ENCODE peak calls at places on chromosomes 16 and 17, in six cellular contexts. C, Y, X, H, B and Z are unnamed samples.

GRCh38 chr17:61284174-61284573 is 115.5 kb upstream of the TBX2 start:
- DNase-seq in C (no peak), Y (no peak), X (no peak), H (peak; percentile 52), B (no peak), Z (no peak)

GRCh38 chr16:17776888-17777287 is 306.1 kb upstream of the XYLT1 start:
- DNase-seq in C (no peak), Y (no peak), X (no peak), H (no peak), B (no peak), Z (no peak)

GRCh38 chr16:52993179-52993578 is 59.5 kb downstream of the CHD9NB start:
- DNase-seq in C (no peak), Y (no peak), X (no peak), H (no peak), B (peak; percentile 8), Z (no peak)

GRCh38 chr17:7782237-7782636 is 51.8 kb upstream of the KDM6B start:
- DNase-seq in C (no peak), Y (no peak), X (no peak), H (peak; percentile 57), B (no peak), Z (no peak)

GRCh38 chr17:30113213-30113612 is 3.4 kb upstream of the NSRP1 start:
- DNase-seq in C (peak; percentile 13), Y (no peak), X (peak; percentile 79), H (peak; percentile 24), B (peak; percentile 53), Z (no peak)

GRCh38 chr17:1122681-1123396 is 56.9 kb downstream of the ABR start:
- DNase-seq in C (peak; percentile 53), Y (peak; percentile 92), X (peak; percentile 94), H (peak; percentile 76), B (peak; percentile 87), Z (peak; percentile 68)

GRCh38 chr17:34199449-34199848 is 55.6 kb upstream of the CCL2 start:
- DNase-seq in C (no peak), Y (no peak), X (no peak), H (no peak), B (no peak), Z (no peak)

GRCh38 chr17:72754513-72754912 is 338.0 kb downstream of the SLC39A11 start:
- DNase-seq in C (no peak), Y (no peak), X (no peak), H (no peak), B (no peak), Z (no peak)

GRCh38 chr17:19759934-19760530 is 11.9 kb upstream of the ALDH3A1 start:
- DNase-seq in C (no peak), Y (no peak), X (no peak), H (no peak), B (no peak), Z (peak; percentile 19)

GRCh38 chr16:53417011-53417410 is 17.3 kb upstream of the RBL2 start:
- DNase-seq in C (no peak), Y (no peak), X (no peak), H (peak; percentile 32), B (no peak), Z (no peak)

GRCh38 chr17:56185491-56185890 is 32.2 kb downstream of the ANKFN1 start:
- DNase-seq in C (no peak), Y (no peak), X (no peak), H (peak; percentile 56), B (no peak), Z (no peak)

GRCh38 chr17:19263621-19264010 is 26.4 kb downstream of the EPN2 start:
- DNase-seq in C (no peak), Y (no peak), X (no peak), H (peak; percentile 21), B (no peak), Z (no peak)

GRCh38 chr17:80884811-80885210 is 106.8 kb upstream of the CHMP6 start:
- DNase-seq in C (no peak), Y (no peak), X (no peak), H (no peak), B (no peak), Z (no peak)

GRCh38 chr17:31418773-31419350 is 27.4 kb downstream of the RAB11FIP4 start:
- DNase-seq in C (no peak), Y (no peak), X (no peak), H (no peak), B (no peak), Z (no peak)

GRCh38 chr16:57614546-57615343 is 13.7 kb upstream of the ADGRG1 start:
- DNase-seq in C (no peak), Y (peak; percentile 74), X (no peak), H (no peak), B (peak; percentile 92), Z (no peak)

GRCh38 chr17:66541461-66542182 is 239.2 kb downstream of the PRKCA start:
- DNase-seq in C (no peak), Y (no peak), X (no peak), H (peak; percentile 49), B (peak; percentile 35), Z (no peak)

GRCh38 chr16:67546091-67546501 is 16.2 kb upstream of the CTCF start:
- DNase-seq in C (no peak), Y (no peak), X (no peak), H (no peak), B (no peak), Z (no peak)

GRCh38 chr16:75064403-75065148 is 52.0 kb downstream of the LDHD start:
- DNase-seq in C (peak; percentile 83), Y (no peak), X (peak; percentile 69), H (no peak), B (peak; percentile 56), Z (no peak)

GRCh38 chr17:74453665-74454196 is 12.7 kb upstream of the CD300A start:
- DNase-seq in C (no peak), Y (no peak), X (no peak), H (no peak), B (no peak), Z (no peak)

GRCh38 chr17:46832945-46833839 is 14.7 kb upstream of the WNT3 start:
- DNase-seq in C (peak; percentile 57), Y (no peak), X (no peak), H (peak; percentile 31), B (no peak), Z (no peak)

GRCh38 chr17:39194089-39194984 is 3.1 kb downstream of the CACNB1 start:
- DNase-seq in C (peak; percentile 80), Y (peak; percentile 86), X (peak; percentile 31), H (peak; percentile 70), B (no peak), Z (no peak)

GRCh38 chr16:84362410-84362809 is 5.9 kb upstream of the ATP2C2 start:
- DNase-seq in C (no peak), Y (no peak), X (peak; percentile 31), H (no peak), B (no peak), Z (no peak)

GRCh38 chr16:87160752-87161337 is 156.3 kb downstream of the C16orf95 start:
- DNase-seq in C (no peak), Y (no peak), X (no peak), H (no peak), B (peak; percentile 30), Z (no peak)

GRCh38 chr17:44931376-44931775 is 16.1 kb upstream of the GFAP start:
- DNase-seq in C (no peak), Y (no peak), X (no peak), H (no peak), B (no peak), Z (no peak)

GRCh38 chr17:81939881-81940385 is 2.8 kb upstream of the PYCR1 start:
- DNase-seq in C (no peak), Y (no peak), X (no peak), H (no peak), B (no peak), Z (no peak)

GRCh38 chr16:21646091-21646490 is 6.3 kb downstream of the IGSF6 start:
- DNase-seq in C (no peak), Y (no peak), X (no peak), H (no peak), B (no peak), Z (no peak)

GRCh38 chr16:51557670-51558069 is 406.6 kb upstream of the SALL1 start:
- DNase-seq in C (no peak), Y (no peak), X (no peak), H (no peak), B (no peak), Z (no peak)

GRCh38 chr16:51553314-51553713 is 402.2 kb upstream of the SALL1 start:
- DNase-seq in C (no peak), Y (no peak), X (no peak), H (no peak), B (no peak), Z (no peak)

GRCh38 chr16:51553910-51554309 is 402.8 kb upstream of the SALL1 start:
- DNase-seq in C (no peak), Y (no peak), X (no peak), H (peak; percentile 53), B (no peak), Z (no peak)

GRCh38 chr16:51556694-51557327 is 405.7 kb upstream of the SALL1 start:
- DNase-seq in C (no peak), Y (no peak), X (peak; percentile 23), H (peak; percentile 88), B (no peak), Z (no peak)
- TF ChIP-seq CTCF in C (no peak), Y (no peak), X (no peak), H (no peak), B (no peak), Z (no peak)

GRCh38 chr16:2005646-2006045 is 4.0 kb downstream of the ZNF598 start:
- DNase-seq in C (no peak), Y (no peak), X (no peak), H (no peak), B (no peak), Z (no peak)

GRCh38 chr16:2003231-2003826 is 6.3 kb downstream of the ZNF598 start:
- DNase-seq in C (no peak), Y (no peak), X (no peak), H (no peak), B (no peak), Z (no peak)

GRCh38 chr16:2004795-2005517 is 4.7 kb downstream of the ZNF598 start:
- DNase-seq in C (no peak), Y (no peak), X (no peak), H (no peak), B (no peak), Z (no peak)

GRCh38 chr16:2002406-2003230 is 7.0 kb downstream of the ZNF598 start:
- DNase-seq in C (no peak), Y (no peak), X (no peak), H (no peak), B (no peak), Z (no peak)

GRCh38 chr16:2003827-2004641 is 5.6 kb downstream of the ZNF598 start:
- DNase-seq in C (peak; percentile 92), Y (peak; percentile 93), X (peak; percentile 95), H (peak; percentile 84), B (peak; percentile 94), Z (peak; percentile 77)
- TF ChIP-seq CTCF in C (peak; percentile 96), Y (peak; percentile 96), X (peak; percentile 96), H (peak; percentile 89), B (peak; percentile 95), Z (no peak)

GRCh38 chr17:54967621-54968258 is 714 bp downstream of the COX11 start:
- DNase-seq in C (peak; percentile 83), Y (no peak), X (peak; percentile 40), H (no peak), B (peak; percentile 39), Z (no peak)
- TF ChIP-seq CTCF in C (no peak), Y (peak; percentile 13), X (no peak), H (peak; percentile 48), B (no peak), Z (no peak)

DNA sequence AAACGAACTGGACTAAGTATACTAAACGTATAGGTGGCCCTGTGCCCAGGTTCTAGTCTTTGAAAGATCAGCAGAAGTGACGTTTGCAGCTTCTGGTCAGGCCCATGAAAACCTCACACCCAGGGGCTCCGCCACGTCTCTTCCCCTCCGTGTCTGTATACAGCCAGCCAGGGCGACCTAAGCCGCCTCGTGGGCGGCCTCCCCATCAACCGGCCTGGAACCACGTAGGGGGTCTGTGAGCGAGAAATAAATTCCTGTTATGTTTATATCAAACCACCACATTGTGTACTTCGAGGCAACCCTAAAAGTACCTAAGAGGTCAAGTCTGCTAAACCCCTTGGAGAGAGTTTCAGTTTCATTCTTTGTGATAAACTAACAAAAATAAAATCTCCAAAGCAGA is 6.8 kb downstream of the TK1 start:
- DNase-seq in C (no peak), Y (no peak), X (no peak), H (no peak), B (no peak), Z (no peak)
- TF ChIP-seq CTCF in C (no peak), Y (no peak), X (no peak), H (no peak), B (no peak), Z (no peak)